ENCODE peak calls at places on chromosomes 5 and 9, in ten cellular contexts. E is HCT116; N is left cardiac atrium; V is T-helper 9 cell; A is activated T-helper 1 cell treated with Interleukin-2 at 50 U/mL for 16 hours; J is central memory CD8-positive, alpha-beta T cell; S is upper lobe of right lung; P is coronary artery; B is activated CD4-positive, alpha-beta T cell treated with anti-CD3 and anti-CD28 coated beads for 24 hours; M is fibroblast of lung. K is an unnamed sample.

GRCh38 chr5:44935871-44936270 is 127.1 kb downstream of the MRPS30 start:
- DNase-seq in V (no peak), P (no peak), A (no peak), J (no peak), B (no peak), N (no peak), M (no peak), E (no peak), S (no peak), K (no peak)

GRCh38 chr5:67011422-67011821 is 185.2 kb downstream of the CD180 start:
- DNase-seq in S (no peak), B (no peak), P (no peak), V (no peak), E (no peak), J (no peak), N (no peak), A (no peak), M (no peak), K (no peak)

GRCh38 chr5:153654444-153654843 is 164.0 kb downstream of the GRIA1 start:
- DNase-seq in B (no peak), P (no peak), M (peak; percentile 42), S (no peak), E (no peak), N (no peak), J (no peak), A (no peak), V (no peak), K (no peak)

GRCh38 chr9:117783828-117784227 is 79.6 kb downstream of the TLR4 start:
- DNase-seq in S (no peak), V (no peak), E (no peak), B (no peak), J (peak; percentile 28), M (no peak), N (no peak), A (no peak), P (no peak), K (no peak)

GRCh38 chr9:33374190-33374589 is 28.2 kb downstream of the AQP7 start:
- DNase-seq in M (no peak), A (no peak), N (no peak), E (no peak), P (no peak), B (no peak), J (no peak), V (no peak), S (peak; percentile 30), K (no peak)

GRCh38 chr9:127132921-127133647 is 10.6 kb upstream of the ANGPTL2 start:
- DNase-seq in P (peak; percentile 75), E (no peak), B (no peak), V (no peak), M (peak; percentile 46), N (no peak), A (no peak), S (peak; percentile 75), J (no peak), K (no peak)

GRCh38 chr5:53963958-53964357 is 346.4 kb downstream of the ARL15 start:
- DNase-seq in P (no peak), J (no peak), M (no peak), E (no peak), B (no peak), N (no peak), V (no peak), S (no peak), A (no peak), K (no peak)

GRCh38 chr9:116002624-116003023 is 151.0 kb upstream of the PAPPA start:
- DNase-seq in B (no peak), V (no peak), J (no peak), E (no peak), M (peak; percentile 61), A (no peak), P (no peak), S (no peak), N (no peak), K (no peak)

GRCh38 chr9:134917431-134918373 is at the start of gene FCN1:
- DNase-seq in N (no peak), P (peak; percentile 55), A (no peak), E (no peak), V (no peak), B (no peak), J (no peak), M (no peak), S (peak; percentile 60), K (no peak)

GRCh38 chr9:108463927-108464606 is 391.7 kb downstream of the ACTL7B start:
- DNase-seq in A (no peak), J (no peak), M (peak; percentile 50), V (no peak), P (no peak), S (no peak), N (no peak), B (no peak), E (no peak), K (no peak)

GRCh38 chr5:172902497-172903472 is 56.4 kb upstream of the RPL26L1 start:
- DNase-seq in V (no peak), B (no peak), A (no peak), P (peak; percentile 96), M (peak; percentile 89), J (no peak), N (peak; percentile 82), E (peak; percentile 8), S (peak; percentile 93), K (peak; percentile 87)

GRCh38 chr9:91515074-91515687 is 91.5 kb upstream of the NFIL3 start:
- DNase-seq in A (no peak), N (peak; percentile 67), P (no peak), V (no peak), M (peak; percentile 82), B (no peak), S (no peak), E (no peak), J (no peak), K (peak; percentile 81)

GRCh38 chr5:150672884-150673275 is 11.8 kb downstream of the MYOZ3 start:
- DNase-seq in J (no peak), A (no peak), P (no peak), M (no peak), N (peak; percentile 6), E (no peak), B (no peak), V (no peak), S (no peak), K (no peak)

GRCh38 chr9:37870799-37871176 is 33.1 kb downstream of the SLC25A51 start:
- DNase-seq in M (no peak), A (no peak), J (no peak), N (no peak), V (no peak), E (no peak), P (no peak), B (no peak), S (no peak), K (no peak)

GRCh38 chr5:174172104-174172965 is 126.8 kb downstream of the NSG2 start:
- DNase-seq in M (no peak), P (peak; percentile 54), J (no peak), N (no peak), V (no peak), S (no peak), A (no peak), B (no peak), E (no peak), K (no peak)